ENCODE peak calls at places on chromosomes 16 and 17, in five cellular contexts. One of them, this sample, is unnamed.

GRCh38 chr17:14813649-14814048 is 451.5 kb downstream of the PMP22 start:
- DNase-seq in stromal cell of bone marrow: no peak
- DNase-seq in sigmoid colon: no peak
- DNase-seq in NCI-H2171 treated with DMSO at 0.1 percent for 48 hours: no peak
- DNase-seq in neuronal stem cell: no peak
- DNase-seq in this sample: no peak

GRCh38 chr17:57186231-57187019 is 69.9 kb upstream of the MSI2 start:
- DNase-seq in neuronal stem cell: no peak
- DNase-seq in stromal cell of bone marrow: no peak
- DNase-seq in NCI-H2171 treated with DMSO at 0.1 percent for 48 hours: peak; percentile 56
- DNase-seq in sigmoid colon: no peak
- DNase-seq in this sample: no peak

GRCh38 chr16:82031116-82032084 is 3.7 kb upstream of the HSD17B2 start:
- DNase-seq in sigmoid colon: no peak
- DNase-seq in neuronal stem cell: peak; percentile 33
- DNase-seq in NCI-H2171 treated with DMSO at 0.1 percent for 48 hours: peak; percentile 53
- DNase-seq in stromal cell of bone marrow: peak; percentile 49
- DNase-seq in this sample: peak; percentile 33

GRCh38 chr17:38587956-38588771 is 17.6 kb downstream of the SRCIN1 start:
- DNase-seq in stromal cell of bone marrow: no peak
- DNase-seq in sigmoid colon: no peak
- DNase-seq in neuronal stem cell: no peak
- DNase-seq in NCI-H2171 treated with DMSO at 0.1 percent for 48 hours: peak; percentile 94
- DNase-seq in this sample: no peak

GRCh38 chr17:63534816-63535455 is 11.8 kb downstream of the KCNH6 start:
- DNase-seq in neuronal stem cell: no peak
- DNase-seq in stromal cell of bone marrow: no peak
- DNase-seq in sigmoid colon: no peak
- DNase-seq in NCI-H2171 treated with DMSO at 0.1 percent for 48 hours: no peak
- DNase-seq in this sample: no peak

GRCh38 chr17:54754560-54754959 is 146.1 kb upstream of the TOM1L1 start:
- DNase-seq in stromal cell of bone marrow: no peak
- DNase-seq in sigmoid colon: no peak
- DNase-seq in NCI-H2171 treated with DMSO at 0.1 percent for 48 hours: no peak
- DNase-seq in neuronal stem cell: no peak
- DNase-seq in this sample: no peak

GRCh38 chr16:22005746-22006145 is 2.2 kb upstream of the MOSMO start:
- DNase-seq in NCI-H2171 treated with DMSO at 0.1 percent for 48 hours: no peak
- DNase-seq in sigmoid colon: no peak
- DNase-seq in stromal cell of bone marrow: no peak
- DNase-seq in neuronal stem cell: no peak
- DNase-seq in this sample: no peak

GRCh38 chr16:51569204-51569911 is 418.3 kb upstream of the SALL1 start:
- DNase-seq in neuronal stem cell: no peak
- DNase-seq in sigmoid colon: no peak
- DNase-seq in NCI-H2171 treated with DMSO at 0.1 percent for 48 hours: no peak
- DNase-seq in stromal cell of bone marrow: no peak
- DNase-seq in this sample: no peak

GRCh38 chr17:30600830-30601494 is 123.8 kb downstream of the GOSR1 start:
- DNase-seq in neuronal stem cell: peak; percentile 36
- DNase-seq in sigmoid colon: no peak
- DNase-seq in NCI-H2171 treated with DMSO at 0.1 percent for 48 hours: peak; percentile 30
- DNase-seq in stromal cell of bone marrow: no peak
- DNase-seq in this sample: no peak

GRCh38 chr16:66964049-66964448 is 3.0 kb downstream of the CES3 start:
- DNase-seq in neuronal stem cell: no peak
- DNase-seq in NCI-H2171 treated with DMSO at 0.1 percent for 48 hours: no peak
- DNase-seq in stromal cell of bone marrow: no peak
- DNase-seq in sigmoid colon: no peak
- DNase-seq in this sample: no peak

GRCh38 chr17:77942111-77942988 is 16.2 kb upstream of the TNRC6C start:
- DNase-seq in stromal cell of bone marrow: no peak
- DNase-seq in neuronal stem cell: no peak
- DNase-seq in NCI-H2171 treated with DMSO at 0.1 percent for 48 hours: no peak
- DNase-seq in sigmoid colon: no peak
- DNase-seq in this sample: peak; percentile 64

GRCh38 chr16:85398050-85398451 is 215.1 kb upstream of the GSE1 start:
- DNase-seq in stromal cell of bone marrow: no peak
- DNase-seq in neuronal stem cell: no peak
- DNase-seq in sigmoid colon: peak; percentile 57
- DNase-seq in NCI-H2171 treated with DMSO at 0.1 percent for 48 hours: no peak
- DNase-seq in this sample: no peak